ENCODE peak calls at places on chromosomes 2 and 18, in six cellular contexts. H is heart left ventricle, I is breast epithelium, Z is spleen, P is stomach, T is endodermal cell. X is an unnamed sample.

GRCh38 chr2:203688798-203689197 is 17.6 kb upstream of the CD28 start:
- DNase-seq in H (peak; percentile 83), I (no peak), Z (no peak), P (no peak), T (peak; percentile 58), X (no peak)

GRCh38 chr2:238282861-238283738 is 5.3 kb downstream of the PER2 start:
- DNase-seq in H (no peak), I (no peak), Z (no peak), P (no peak), T (no peak), X (peak; percentile 30)

GRCh38 chr18:48827321-48828200 is 123.2 kb downstream of the SMAD7 start:
- DNase-seq in H (peak; percentile 13), I (no peak), Z (peak; percentile 55), P (peak; percentile 24), T (peak; percentile 81), X (no peak)

GRCh38 chr2:214781226-214781625 is 28.3 kb downstream of the BARD1 start:
- DNase-seq in H (no peak), I (no peak), Z (no peak), P (no peak), T (no peak), X (no peak)

GRCh38 chr2:144796956-144797355 is 277.0 kb upstream of the ZEB2 start:
- DNase-seq in H (no peak), I (no peak), Z (no peak), P (no peak), T (no peak), X (no peak)

GRCh38 chr2:216408426-216409315 is 3.6 kb upstream of the SMARCAL1 start:
- DNase-seq in H (no peak), I (no peak), Z (no peak), P (no peak), T (peak; percentile 71), X (no peak)

GRCh38 chr2:42560886-42561285 is 7.5 kb upstream of the MTA3 start:
- DNase-seq in H (no peak), I (no peak), Z (no peak), P (no peak), T (no peak), X (no peak)

GRCh38 chr2:174673876-174674275 is 76.3 kb upstream of the WIPF1 start:
- DNase-seq in H (no peak), I (no peak), Z (no peak), P (no peak), T (no peak), X (no peak)

GRCh38 chr18:887716-888115 is 17.0 kb upstream of the ADCYAP1 start:
- DNase-seq in H (no peak), I (no peak), Z (no peak), P (no peak), T (no peak), X (no peak)

GRCh38 chr2:171703574-171704347 is 16.5 kb downstream of the DYNC1I2 start:
- DNase-seq in H (no peak), I (no peak), Z (no peak), P (no peak), T (no peak), X (no peak)

GRCh38 chr2:5914831-5915611 is 222.8 kb downstream of the SOX11 start:
- DNase-seq in H (peak; percentile 74), I (no peak), Z (no peak), P (no peak), T (peak; percentile 90), X (no peak)

GRCh38 chr18:47113796-47114540 is 36.3 kb downstream of the HDHD2 start:
- DNase-seq in H (no peak), I (no peak), Z (no peak), P (no peak), T (peak; percentile 52), X (no peak)

GRCh38 chr2:152585830-152586484 is 131.3 kb downstream of the PRPF40A start:
- DNase-seq in H (peak; percentile 42), I (no peak), Z (no peak), P (no peak), T (no peak), X (no peak)

DNA sequence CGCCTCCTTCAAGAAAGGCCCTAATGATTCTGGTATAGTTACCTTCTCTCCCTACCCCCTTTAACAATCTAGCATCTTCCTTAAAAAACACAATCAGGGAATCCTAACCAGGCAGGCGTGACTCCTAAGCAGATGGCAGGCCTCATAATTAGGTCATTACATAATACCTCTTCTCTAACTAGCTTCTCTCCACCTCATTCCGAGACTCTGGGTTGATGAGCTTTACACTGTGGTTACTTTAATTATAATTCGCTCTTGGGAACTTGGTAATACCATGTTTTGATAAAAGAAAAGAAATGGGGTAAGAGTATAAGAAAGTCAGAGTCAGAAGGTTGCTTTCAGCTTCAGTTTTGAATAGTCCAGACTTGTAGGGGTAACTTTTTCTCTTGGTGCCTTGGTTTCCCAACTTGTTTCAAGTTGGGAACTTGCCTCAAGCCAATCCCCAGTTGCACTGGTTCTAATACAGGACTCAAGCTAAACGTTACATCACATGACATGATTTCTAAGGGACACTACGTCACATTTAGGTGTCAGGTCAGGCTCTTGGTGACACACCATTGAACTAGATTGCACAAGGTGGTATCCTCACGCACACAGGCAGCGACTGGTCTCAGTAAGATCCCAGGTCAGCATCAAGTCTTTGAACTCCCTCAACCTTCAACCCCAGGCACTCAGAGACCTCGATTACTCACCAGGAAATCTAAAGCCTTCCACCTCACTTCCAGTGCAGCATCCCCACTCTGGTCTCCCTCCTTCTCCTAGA is 59.2 kb downstream of the AAK1 start:
- DNase-seq in H (no peak), I (no peak), Z (no peak), P (no peak), T (no peak), X (no peak)
- H3K4me1 ChIP-seq in H (peaks cover 21% of the 10 kb centered on the region), I (no peaks in the 10 kb centered on the region), Z (peaks cover 18% of the 10 kb centered on the region), P (peaks cover 28% of the 10 kb centered on the region), T (no peaks in the 10 kb centered on the region), X (peaks cover 11% of the 10 kb centered on the region)

GRCh38 chr2:110872521-110872920 is 140.1 kb downstream of the ACOXL start:
- DNase-seq in H (no peak), I (no peak), Z (no peak), P (no peak), T (no peak), X (no peak)
- H3K4me1 ChIP-seq in H (no peaks in the 10 kb centered on the region), I (no peaks in the 10 kb centered on the region), Z (no peaks in the 10 kb centered on the region), P (no peaks in the 10 kb centered on the region), T (no peaks in the 10 kb centered on the region), X (no peaks in the 10 kb centered on the region)

GRCh38 chr2:225019100-225019499 is 23.2 kb downstream of the DOCK10 start:
- DNase-seq in H (no peak), I (no peak), Z (no peak), P (no peak), T (no peak), X (no peak)

GRCh38 chr2:225017713-225018112 is 24.6 kb downstream of the DOCK10 start:
- DNase-seq in H (no peak), I (no peak), Z (no peak), P (no peak), T (no peak), X (no peak)

GRCh38 chr2:225017098-225017685 is 25.1 kb downstream of the DOCK10 start:
- DNase-seq in H (no peak), I (no peak), Z (no peak), P (no peak), T (no peak), X (no peak)

GRCh38 chr2:225022188-225022587 is 20.1 kb downstream of the DOCK10 start:
- DNase-seq in H (no peak), I (no peak), Z (no peak), P (peak; percentile 50), T (no peak), X (no peak)

DNA sequence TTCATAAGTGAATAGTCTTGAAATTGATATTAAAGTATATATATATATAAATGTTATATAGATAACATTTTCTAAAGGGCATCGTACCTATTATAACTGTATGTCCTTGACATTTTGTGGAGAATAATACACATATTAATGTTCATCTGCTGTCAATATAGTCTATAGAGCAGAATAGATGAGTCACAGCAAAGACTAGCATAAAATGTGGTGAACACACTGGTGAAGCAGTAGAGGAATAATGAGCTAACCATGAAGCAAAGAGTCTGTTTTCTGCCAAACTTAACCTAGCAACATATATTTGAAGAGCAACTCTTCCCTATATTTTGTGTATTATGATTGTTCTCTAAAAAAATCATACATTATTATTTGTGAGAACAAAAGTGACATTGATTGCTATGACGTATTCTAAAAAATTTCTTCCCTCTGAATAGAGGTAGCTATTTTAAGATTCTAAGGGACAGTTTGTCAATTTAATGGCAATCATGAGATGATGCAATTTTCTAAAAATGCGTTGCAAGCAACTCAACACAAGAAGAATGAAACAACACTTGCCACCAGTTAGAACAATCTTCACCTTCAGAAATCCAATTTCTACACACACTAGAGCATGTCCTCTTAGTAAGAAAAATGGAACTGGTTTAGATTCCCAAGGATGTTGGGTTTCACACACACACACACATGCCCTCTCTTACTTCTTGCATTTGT is 22.0 kb downstream of the DOCK10 start:
- DNase-seq in H (no peak), I (no peak), Z (no peak), P (no peak), T (no peak), X (no peak)
- H3K4me1 ChIP-seq in H (no peaks in the 10 kb centered on the region), I (no peaks in the 10 kb centered on the region), Z (peaks cover 5% of the 10 kb centered on the region), P (peaks cover 10% of the 10 kb centered on the region), T (no peaks in the 10 kb centered on the region), X (peaks cover 4% of the 10 kb centered on the region)

DNA sequence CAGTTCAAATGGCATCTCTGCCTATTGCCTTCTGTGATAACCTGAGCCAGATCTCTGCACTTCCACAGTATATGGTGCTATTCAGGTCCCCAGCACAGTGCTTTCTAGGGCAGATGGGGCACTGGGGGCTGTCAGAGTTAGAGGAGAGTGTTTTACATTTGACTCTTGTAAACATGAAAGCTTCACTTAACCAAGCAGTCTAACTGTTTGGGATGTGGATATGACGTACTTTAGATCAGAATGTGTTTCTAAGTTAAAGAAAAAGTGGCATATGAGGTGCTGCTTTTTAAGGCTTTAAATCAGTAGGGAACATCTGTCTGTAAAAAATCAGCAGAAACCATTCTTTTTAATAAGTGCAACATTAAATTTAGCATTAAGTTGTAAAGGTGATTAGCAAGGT is 75.7 kb downstream of the MYO1B start:
- DNase-seq in H (no peak), I (no peak), Z (no peak), P (no peak), T (no peak), X (no peak)
- H3K4me1 ChIP-seq in H (peaks cover 14% of the 10 kb centered on the region), I (peaks cover 5% of the 10 kb centered on the region), Z (peaks cover 12% of the 10 kb centered on the region), P (peaks cover 10% of the 10 kb centered on the region), T (peaks cover 29% of the 10 kb centered on the region), X (peaks cover 16% of the 10 kb centered on the region)